ENCODE peak calls at places on chromosomes 7 and 10, in six cellular contexts. B, L, I, K, X and R are unnamed samples.
A peak's percentile ranks its signal among the peaks of the same experiment; 100 is the strongest.

GRCh38 chr7:110090113-110090820 is 1000.7 kb upstream of the LRRN3 start:
- DNase-seq in B (no peak), L (no peak), I (peak; percentile 39), K (no peak), X (no peak), R (peak; percentile 4)

GRCh38 chr10:16437540-16437894 is 707 bp downstream of the PTER start:
- DNase-seq in B (no peak), L (no peak), I (peak; percentile 8), K (no peak), X (no peak), R (no peak)

GRCh38 chr7:25619963-25620799 is 391.9 kb upstream of the NPVF start:
- DNase-seq in B (peak; percentile 30), L (no peak), I (no peak), K (no peak), X (no peak), R (no peak)

GRCh38 chr7:26843696-26844095 is 20.7 kb downstream of the SKAP2 start:
- DNase-seq in B (no peak), L (no peak), I (peak; percentile 40), K (no peak), X (peak; percentile 26), R (peak; percentile 28)

GRCh38 chr7:13144622-13145021 is 457.2 kb downstream of the ARL4A start:
- DNase-seq in B (no peak), L (no peak), I (no peak), K (no peak), X (no peak), R (peak; percentile 35)

GRCh38 chr7:92608380-92609322 is 18.5 kb upstream of the FAM133B start:
- DNase-seq in B (peak; percentile 31), L (no peak), I (no peak), K (no peak), X (no peak), R (no peak)

GRCh38 chr10:52779541-52780390 is 7.2 kb upstream of the MBL2 start:
- DNase-seq in B (peak; percentile 62), L (no peak), I (peak; percentile 69), K (no peak), X (peak; percentile 59), R (peak; percentile 56)

GRCh38 chr7:41415473-41416207 is 287.2 kb downstream of the INHBA start:
- DNase-seq in B (no peak), L (no peak), I (no peak), K (no peak), X (no peak), R (no peak)

GRCh38 chr10:50937230-50937907 is 51.9 kb upstream of the A1CF start:
- DNase-seq in B (no peak), L (no peak), I (peak; percentile 76), K (no peak), X (peak; percentile 41), R (peak; percentile 40)

GRCh38 chr10:110416776-110417732 is 80.7 kb upstream of the DUSP5 start:
- DNase-seq in B (no peak), L (no peak), I (peak; percentile 39), K (no peak), X (no peak), R (peak; percentile 72)

GRCh38 chr7:54969190-54969967 is 49.4 kb upstream of the EGFR start:
- DNase-seq in B (no peak), L (no peak), I (peak; percentile 51), K (no peak), X (no peak), R (peak; percentile 53)

GRCh38 chr7:41010967-41011366 is 691.9 kb downstream of the INHBA start:
- DNase-seq in B (peak; percentile 23), L (no peak), I (peak; percentile 40), K (no peak), X (peak; percentile 94), R (no peak)

GRCh38 chr7:158110034-158110590 is 477.5 kb downstream of the PTPRN2 start:
- DNase-seq in B (no peak), L (no peak), I (no peak), K (no peak), X (no peak), R (no peak)